ENCODE peak calls at places on chromosomes 5 and 9, in seven cellular contexts. X is H1, K is A673, F is thoracic aorta, T is transverse colon, Y is cardiac muscle cell, J is A549. O is an unnamed sample. For H3K4me1, the result is how much of the 10 kb centered on the place peaks cover.

GRCh38 chr9:1231998-1232919 is 182.1 kb downstream of the DMRT2 start:
- DNase-seq in Y (peak), F (no peak), X (no peak), J (peak), T (peak), K (no peak), O (no peak)

GRCh38 chr9:72371151-72371550 is 6.1 kb upstream of the ZFAND5 start:
- DNase-seq in X (no peak), Y (peak), J (no peak), K (no peak), T (no peak), F (no peak), O (no peak)

GRCh38 chr9:76510041-76510440 is 51.1 kb downstream of the GCNT1 start:
- DNase-seq in T (no peak), F (no peak), Y (peak), K (no peak), J (no peak), X (no peak), O (no peak)

GRCh38 chr9:74044844-74045243 is 452.3 kb upstream of the RORB start:
- DNase-seq in F (no peak), X (no peak), Y (no peak), T (no peak), K (no peak), J (no peak), O (no peak)

GRCh38 chr9:127175319-127175715 is 52.9 kb upstream of the ANGPTL2 start:
- DNase-seq in K (no peak), F (no peak), X (no peak), J (no peak), Y (no peak), T (no peak), O (no peak)

GRCh38 chr5:31412324-31412723 is 119.6 kb downstream of the DROSHA start:
- DNase-seq in X (no peak), K (peak), T (no peak), F (no peak), J (no peak), Y (peak), O (no peak)

GRCh38 chr9:34125681-34126206 is 754 bp downstream of the DCAF12 start:
- DNase-seq in T (peak), F (no peak), K (no peak), Y (peak), J (peak), X (no peak), O (no peak)

GRCh38 chr5:180343110-180343845 is 9.9 kb downstream of the GFPT2 start:
- DNase-seq in F (no peak), Y (peak), X (peak), J (no peak), T (no peak), K (peak), O (no peak)

GRCh38 chr9:136403538-136403914 is 3.6 kb upstream of the SNAPC4 start:
- DNase-seq in Y (no peak), K (no peak), X (no peak), T (no peak), J (no peak), F (no peak), O (no peak)

GRCh38 chr9:84778537-84778936 is 109.0 kb downstream of the NTRK2 start:
- DNase-seq in K (no peak), Y (no peak), X (no peak), F (no peak), T (no peak), J (no peak), O (no peak)

GRCh38 chr5:116751684-116752083 is 177.1 kb upstream of the SEMA6A start:
- DNase-seq in Y (no peak), K (no peak), T (no peak), X (no peak), J (no peak), F (no peak), O (no peak)

GRCh38 chr5:167763772-167764171 is 527.7 kb upstream of the WWC1 start:
- DNase-seq in K (no peak), F (no peak), J (no peak), T (no peak), Y (peak), X (no peak), O (no peak)

GRCh38 chr9:28120241-28121025 is 547.2 kb upstream of the C9orf72 start:
- DNase-seq in K (peak), T (no peak), F (no peak), Y (no peak), J (no peak), X (no peak), O (no peak)

GRCh38 chr5:56055287-56055686 is 60.5 kb upstream of the IL6ST start:
- DNase-seq in K (no peak), Y (no peak), F (no peak), T (no peak), J (no peak), X (no peak), O (no peak)

GRCh38 chr5:31531543-31531887 is 378 bp downstream of the DROSHA start:
- DNase-seq in X (no peak), T (peak), F (no peak), J (peak), K (peak), Y (peak), O (no peak)

GRCh38 chr5:4868140-4868735 is 271.9 kb upstream of the ADAMTS16 start:
- DNase-seq in K (peak), F (no peak), T (peak), X (no peak), Y (peak), J (peak), O (no peak)

GRCh38 chr5:170572453-170572852 is 68.6 kb downstream of the KCNIP1 start:
- DNase-seq in F (no peak), X (no peak), K (no peak), J (peak), Y (no peak), T (no peak), O (no peak)

GRCh38 chr5:40736103-40736875 is 19.5 kb downstream of the TTC33 start:
- DNase-seq in J (peak), T (no peak), F (no peak), K (peak), Y (peak), X (no peak), O (no peak)

GRCh38 chr5:132670218-132670617 is 3.6 kb upstream of the IL4 start:
- DNase-seq in Y (no peak), K (no peak), F (no peak), J (no peak), X (no peak), T (no peak), O (no peak)

GRCh38 chr5:76807296-76807695 is 11.5 kb upstream of the F2RL1 start:
- DNase-seq in T (no peak), X (no peak), K (peak), J (peak), Y (peak), F (no peak), O (no peak)

GRCh38 chr9:80143899-80144298 is 572.1 kb downstream of the TLE4 start:
- DNase-seq in F (no peak), T (no peak), Y (no peak), K (no peak), X (no peak), J (no peak), O (no peak)

GRCh38 chr9:33939924-33940874 is 108.5 kb downstream of the UBAP2 start:
- DNase-seq in Y (peak), J (peak), K (no peak), X (no peak), T (peak), F (no peak), O (no peak)

GRCh38 chr9:96674914-96675538 is 19.9 kb upstream of the PRXL2C start:
- DNase-seq in K (no peak), Y (peak), T (no peak), J (peak), X (no peak), F (no peak), O (no peak)

GRCh38 chr9:84667571-84668203 is 1.8 kb upstream of the NTRK2 start:
- DNase-seq in T (no peak), F (no peak), J (peak), X (no peak), K (peak), Y (peak), O (no peak)

GRCh38 chr5:125044491-125045282 is 298.2 kb upstream of the ZNF608 start:
- DNase-seq in X (no peak), K (no peak), J (peak), Y (no peak), T (no peak), F (no peak), O (no peak)

GRCh38 chr5:175652741-175653663 is 4.9 kb upstream of the HRH2 start:
- DNase-seq in K (no peak), T (peak), X (no peak), Y (no peak), J (no peak), F (no peak), O (no peak)
- H3K4me1 ChIP-seq in K (under half), T (under half), X (under half), Y (under half), J (under half), F (under half), O (under half)

GRCh38 chr5:96936431-96937221 is 746 bp downstream of the LNPEP start:
- DNase-seq in X (no peak), T (peak), Y (no peak), F (no peak), J (peak), K (peak), O (peak)
- TF ChIP-seq CTCF in X (no peak), T (no peak), Y (peak), F (no peak), J (no peak), K (no peak), O (peak)

DNA sequence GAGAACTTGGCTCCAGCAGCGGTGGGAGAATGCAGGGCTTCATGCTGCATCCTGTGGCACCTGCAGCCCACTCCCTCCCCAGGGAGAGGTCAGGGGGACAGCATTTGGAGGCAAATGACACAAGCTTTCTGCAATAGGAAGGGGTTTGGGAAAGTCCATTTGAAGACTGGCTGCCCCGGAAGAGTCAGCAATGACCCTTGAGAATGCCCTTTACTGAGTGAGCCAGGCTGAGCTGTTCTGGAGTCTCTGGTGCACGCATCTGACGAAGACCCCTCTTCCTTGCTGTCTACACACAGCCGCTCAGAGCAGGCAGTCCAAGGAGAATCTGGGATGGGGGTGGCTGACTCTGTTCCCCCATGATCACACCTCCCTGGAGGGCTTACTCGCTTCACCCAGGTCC is 5.5 kb upstream of the NXNL2 start:
- DNase-seq in Y (no peak), X (no peak), F (no peak), K (no peak), J (no peak), T (no peak), O (no peak)
- H3K4me1 ChIP-seq in Y (under half), X (under half), F (under half), K (under half), J (under half), T (under half), O (under half)

GRCh38 chr9:129548571-129549135 is 72.2 kb downstream of the C9orf50 start:
- DNase-seq in J (no peak), K (no peak), F (peak), X (no peak), T (no peak), Y (no peak), O (no peak)

GRCh38 chr9:129550199-129550839 is 70.6 kb downstream of the C9orf50 start:
- DNase-seq in F (no peak), X (no peak), T (peak), Y (peak), J (peak), K (peak), O (no peak)

GRCh38 chr9:129547869-129548570 is 72.9 kb downstream of the C9orf50 start:
- DNase-seq in F (no peak), X (no peak), Y (no peak), K (no peak), T (no peak), J (no peak), O (no peak)

GRCh38 chr9:129549684-129550083 is 71.2 kb downstream of the C9orf50 start:
- DNase-seq in J (peak), F (no peak), T (peak), Y (peak), X (no peak), K (no peak), O (no peak)

GRCh38 chr9:129549139-129549538 is 71.8 kb downstream of the C9orf50 start:
- DNase-seq in T (no peak), K (no peak), X (no peak), Y (no peak), F (no peak), J (peak), O (no peak)
- TF ChIP-seq CTCF in T (no peak), K (no peak), X (peak), Y (no peak), F (no peak), J (no peak), O (no peak)

GRCh38 chr5:145680169-145680568 is 155.0 kb downstream of the PRELID2 start:
- DNase-seq in Y (no peak), K (peak), J (no peak), F (no peak), T (no peak), X (no peak), O (no peak)

GRCh38 chr5:145681686-145682085 is 153.5 kb downstream of the PRELID2 start:
- DNase-seq in T (peak), F (peak), Y (peak), K (peak), J (peak), X (no peak), O (no peak)

GRCh38 chr5:145681216-145681615 is 153.9 kb downstream of the PRELID2 start:
- DNase-seq in K (no peak), Y (no peak), X (no peak), T (no peak), F (no peak), J (no peak), O (no peak)

GRCh38 chr5:145680744-145681143 is 154.4 kb downstream of the PRELID2 start:
- DNase-seq in T (peak), Y (peak), F (no peak), K (no peak), J (no peak), X (no peak), O (no peak)

GRCh38 chr5:145678255-145678654 is 156.9 kb downstream of the PRELID2 start:
- DNase-seq in F (no peak), Y (no peak), K (no peak), X (no peak), J (no peak), T (no peak), O (no peak)
- H3K4me1 ChIP-seq in F (under half), Y (under half), K (under half), X (under half), J (under half), T (under half), O (under half)

GRCh38 chr9:121837113-121838010 is 185.9 kb downstream of the DAB2IP start:
- DNase-seq in X (no peak), K (no peak), J (no peak), Y (peak), T (no peak), F (no peak), O (no peak)

GRCh38 chr9:121840838-121841760 is 189.7 kb downstream of the DAB2IP start:
- DNase-seq in F (no peak), X (no peak), Y (no peak), K (no peak), T (no peak), J (no peak), O (no peak)

GRCh38 chr9:121839726-121840500 is 188.5 kb downstream of the DAB2IP start:
- DNase-seq in X (no peak), J (no peak), K (no peak), Y (no peak), F (no peak), T (no peak), O (no peak)

GRCh38 chr9:121836382-121836885 is 185.0 kb downstream of the DAB2IP start:
- DNase-seq in Y (no peak), K (no peak), J (no peak), X (no peak), T (no peak), F (no peak), O (no peak)

DNA sequence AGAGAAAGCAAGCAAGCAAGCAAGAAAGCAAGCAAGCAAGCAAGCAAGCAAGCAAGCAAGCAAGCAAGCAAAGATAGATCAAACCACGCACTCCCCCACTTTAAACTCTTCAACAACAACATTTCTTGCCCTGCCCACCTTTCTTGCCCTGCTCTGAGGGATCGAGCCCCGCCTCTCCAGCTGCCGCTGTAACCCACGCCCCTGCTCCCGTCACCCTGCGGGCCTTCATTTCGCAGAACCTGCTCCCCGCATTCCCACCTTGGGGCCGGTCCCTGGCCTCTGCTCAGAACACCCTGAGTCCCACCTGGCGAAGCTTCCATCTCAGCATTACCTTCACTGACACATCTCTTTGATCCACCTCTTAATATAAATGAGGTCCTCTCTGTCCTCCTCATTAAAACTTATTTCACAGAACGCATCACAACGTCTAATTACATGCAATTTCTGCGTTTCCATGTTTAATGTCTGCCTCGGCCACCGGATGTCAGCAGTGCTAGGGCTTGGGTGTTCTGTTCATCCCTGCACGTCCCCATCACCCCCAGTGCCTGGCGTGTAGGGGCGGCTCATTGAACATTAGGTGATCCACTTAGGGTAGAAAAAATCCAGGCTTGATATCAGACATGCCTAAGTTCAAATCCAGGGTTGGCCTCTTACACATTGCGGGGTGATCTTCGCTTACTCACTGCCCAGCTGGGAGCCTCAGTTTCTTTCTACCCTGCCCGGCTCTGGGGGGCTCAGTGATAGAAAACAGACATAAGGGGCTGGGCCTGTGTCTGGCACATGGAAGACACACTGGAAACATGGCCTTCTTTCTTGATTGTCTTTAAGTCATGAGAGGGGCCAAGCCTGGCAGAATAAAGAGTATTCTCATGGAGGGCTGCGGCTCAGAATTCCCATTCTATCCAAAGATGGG is 187.6 kb downstream of the DAB2IP start:
- DNase-seq in J (no peak), Y (peak), X (no peak), F (no peak), K (peak), T (no peak), O (no peak)
- TF ChIP-seq CTCF in J (no peak), Y (peak), X (peak), F (no peak), K (peak), T (no peak), O (no peak)

DNA sequence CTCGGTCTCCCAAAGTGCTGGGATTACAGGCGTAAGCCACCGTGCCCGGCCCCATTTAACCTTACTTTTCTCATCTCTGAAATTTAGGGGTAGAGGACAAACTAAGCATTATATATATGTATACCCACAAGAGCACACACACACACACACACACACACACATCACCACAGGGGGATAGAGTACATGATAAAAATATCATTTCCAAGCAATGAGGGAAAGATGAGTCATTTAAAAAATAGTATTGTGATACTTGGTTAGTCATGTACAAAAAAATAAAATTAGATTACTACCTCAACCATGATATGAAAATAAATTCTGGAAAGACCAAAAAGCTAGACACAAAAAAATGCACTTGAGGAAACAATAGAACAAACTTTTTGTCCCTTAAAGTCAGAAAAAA is 67.2 kb downstream of the CDH18 start:
- DNase-seq in X (no peak), T (no peak), K (no peak), Y (peak), J (no peak), F (no peak), O (no peak)
- H3K4me1 ChIP-seq in X (under half), T (under half), K (under half), Y (under half), J (under half), F (under half), O (under half)

DNA sequence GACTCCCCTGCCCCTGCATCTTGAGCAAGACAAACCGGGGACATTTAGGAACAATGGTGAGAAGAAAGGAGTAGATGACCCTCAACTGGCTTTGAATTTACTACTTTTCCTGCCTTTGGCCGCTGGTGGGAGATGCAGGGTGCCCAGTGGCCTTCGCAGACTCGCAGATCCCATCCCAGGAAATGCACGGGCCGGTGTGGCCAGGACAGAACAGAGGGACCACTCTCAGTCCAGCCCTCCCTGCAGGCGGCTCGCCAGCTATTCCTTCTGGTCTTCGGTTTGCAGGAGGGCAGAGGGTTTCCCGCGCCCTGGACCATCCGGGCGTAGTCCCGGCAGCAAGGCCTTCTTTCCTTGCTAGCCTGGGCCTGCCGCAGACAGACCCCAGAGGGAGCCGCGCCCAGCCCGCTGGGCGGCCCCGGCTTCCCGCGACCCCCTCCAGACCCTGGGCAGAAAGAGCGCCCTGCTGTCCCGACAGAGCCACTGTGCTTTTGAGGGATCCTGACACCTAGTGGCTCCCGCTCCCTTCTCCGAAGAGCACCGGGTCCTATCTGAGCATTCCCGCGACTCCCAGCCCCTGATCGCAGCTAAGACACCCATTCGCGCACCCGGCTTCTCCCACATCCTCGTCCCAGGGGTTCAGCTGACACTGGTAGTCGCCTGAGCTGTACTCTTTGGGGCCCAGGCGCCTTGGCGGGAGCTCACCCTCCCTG is 1.2 kb downstream of the CFAP90 start:
- DNase-seq in Y (peak), X (no peak), T (no peak), K (peak), F (no peak), J (peak), O (no peak)
- TF ChIP-seq CTCF in Y (peak), X (peak), T (no peak), K (peak), F (no peak), J (peak), O (no peak)

DNA sequence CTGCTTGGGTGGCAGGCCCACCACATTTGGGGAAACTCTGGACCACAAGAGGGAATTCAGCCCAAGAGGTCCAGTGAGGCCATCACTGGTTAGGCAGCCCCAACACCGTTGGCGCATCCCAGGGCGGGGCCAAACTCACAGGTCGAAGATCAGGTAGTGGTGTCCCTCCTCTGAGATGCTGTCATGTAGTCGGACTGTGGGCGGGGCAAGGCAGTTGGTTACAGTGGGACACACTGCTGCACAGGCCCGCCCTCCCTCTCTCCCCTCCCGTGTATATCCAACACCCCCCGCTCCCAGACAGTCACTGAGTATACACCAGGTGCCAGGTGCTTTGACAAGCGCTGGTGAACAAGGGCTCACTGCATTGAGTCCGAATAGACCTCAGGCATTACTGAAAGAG is 32.1 kb downstream of the CAMK2A start:
- DNase-seq in J (no peak), X (no peak), K (no peak), Y (no peak), T (no peak), F (no peak), O (no peak)
- H3K4me1 ChIP-seq in J (under half), X (under half), K (under half), Y (under half), T (under half), F (under half), O (under half)

O was measured in esophagus squamous epithelium.